ENCODE peak calls at places on chromosome 6, in seven cellular contexts. G is prostate gland, Y is fibroblast of lung, R is PC-3, J is psoas muscle, O is spleen, H is GM23248. K is an unnamed sample.

GRCh38 chr6:111477481-111477938 is 5.5 kb downstream of the REV3L start:
- DNase-seq in J (no peak), R (no peak), H (peak; percentile 41), G (no peak), O (no peak), Y (no peak), K (no peak)

GRCh38 chr6:65706436-65706835 is 590 bp downstream of the EYS start:
- DNase-seq in J (no peak), G (no peak), O (no peak), R (no peak), Y (no peak), H (no peak), K (no peak)

GRCh38 chr6:34511923-34512737 is 44.0 kb downstream of the SPDEF start:
- DNase-seq in G (no peak), Y (no peak), O (peak; percentile 46), R (no peak), H (no peak), J (peak; percentile 42), K (no peak)

GRCh38 chr6:16846399-16846778 is 85.1 kb upstream of the ATXN1 start:
- DNase-seq in J (no peak), R (no peak), G (no peak), H (no peak), Y (no peak), O (no peak), K (no peak)

GRCh38 chr6:148760568-148761531 is 14.0 kb downstream of the UST start:
- DNase-seq in O (peak; percentile 92), G (peak; percentile 36), R (no peak), J (peak; percentile 91), Y (peak; percentile 96), H (peak; percentile 92), K (no peak)

GRCh38 chr6:169167581-169168301 is 85.9 kb downstream of the THBS2 start:
- DNase-seq in H (no peak), J (no peak), Y (peak; percentile 95), R (no peak), G (no peak), O (no peak), K (no peak)

GRCh38 chr6:157990321-157991066 is 8.8 kb downstream of the SYNJ2 start:
- DNase-seq in Y (no peak), G (no peak), J (no peak), O (peak; percentile 74), H (no peak), R (no peak), K (no peak)

GRCh38 chr6:168052291-168052891 is 26.6 kb downstream of the FRMD1 start:
- DNase-seq in Y (no peak), H (no peak), J (no peak), O (peak; percentile 85), R (peak; percentile 6), G (no peak), K (no peak)

GRCh38 chr6:13413466-13413862 is 73.9 kb downstream of the GFOD1 start:
- DNase-seq in H (peak; percentile 67), J (peak; percentile 56), R (no peak), Y (peak; percentile 75), O (no peak), G (no peak), K (no peak)

GRCh38 chr6:43467752-43468151 is 9.6 kb upstream of the TJAP1 start:
- DNase-seq in O (no peak), R (no peak), Y (no peak), G (no peak), J (no peak), H (no peak), K (no peak)

GRCh38 chr6:170167657-170168159 is 123.2 kb downstream of the DLL1 start:
- DNase-seq in G (no peak), J (peak; percentile 58), R (no peak), Y (no peak), O (peak; percentile 65), H (no peak), K (no peak)

GRCh38 chr6:10166031-10166430 is 248.8 kb downstream of the TFAP2A start:
- DNase-seq in J (no peak), Y (no peak), H (no peak), O (no peak), R (no peak), G (no peak), K (no peak)

GRCh38 chr6:128167552-128167951 is 266.7 kb upstream of the THEMIS start:
- DNase-seq in Y (no peak), H (peak; percentile 16), J (no peak), G (no peak), O (no peak), R (peak; percentile 25), K (no peak)

GRCh38 chr6:88823998-88824397 is 139.4 kb downstream of the RNGTT start:
- DNase-seq in J (no peak), Y (peak; percentile 32), O (no peak), G (no peak), H (peak; percentile 59), R (peak; percentile 76), K (no peak)

GRCh38 chr6:25315194-25315593 is 36.0 kb downstream of the CARMIL1 start:
- DNase-seq in O (no peak), Y (no peak), H (no peak), G (no peak), J (no peak), R (no peak), K (no peak)

GRCh38 chr6:88835210-88835609 is 128.2 kb downstream of the RNGTT start:
- DNase-seq in J (no peak), H (no peak), R (no peak), Y (no peak), O (no peak), G (no peak), K (no peak)

GRCh38 chr6:33987531-33988021 is 158.3 kb downstream of the GRM4 start:
- DNase-seq in Y (no peak), J (no peak), H (no peak), O (peak; percentile 39), G (peak; percentile 26), R (peak; percentile 55), K (no peak)

GRCh38 chr6:17894191-17894590 is 93.2 kb downstream of the KIF13A start:
- DNase-seq in O (no peak), J (no peak), H (no peak), Y (no peak), G (no peak), R (no peak), K (no peak)

GRCh38 chr6:4979426-4979825 is 24.4 kb downstream of the RPP40 start:
- DNase-seq in R (no peak), H (peak; percentile 21), G (no peak), O (no peak), J (no peak), Y (no peak), K (no peak)

GRCh38 chr6:106184629-106185028 is 98.5 kb downstream of the PRDM1 start:
- DNase-seq in J (no peak), O (no peak), G (no peak), R (no peak), H (no peak), Y (no peak), K (no peak)

GRCh38 chr6:132934496-132934895 is 120.1 kb downstream of the RPS12 start:
- DNase-seq in J (no peak), O (no peak), R (no peak), H (peak; percentile 56), G (no peak), Y (peak; percentile 22), K (no peak)

GRCh38 chr6:87881342-87881895 is 166.2 kb upstream of the SPACA1 start:
- DNase-seq in R (no peak), J (no peak), H (no peak), O (no peak), Y (no peak), G (no peak), K (no peak)

GRCh38 chr6:19301980-19302379 is 535.2 kb upstream of the ID4 start:
- DNase-seq in J (no peak), R (peak; percentile 81), H (peak; percentile 85), Y (peak; percentile 59), O (no peak), G (no peak), K (no peak)

GRCh38 chr6:26196846-26197683 is 109.8 kb downstream of the HFE start:
- DNase-seq in O (peak; percentile 93), G (peak; percentile 91), H (peak; percentile 89), R (peak; percentile 93), Y (peak; percentile 96), J (peak; percentile 66), K (no peak)

GRCh38 chr6:46949662-46950280 is 28.0 kb upstream of the ADGRF5 start:
- DNase-seq in H (no peak), Y (no peak), G (no peak), O (no peak), J (peak; percentile 77), R (no peak), K (no peak)

GRCh38 chr6:36495086-36495485 is 52.2 kb downstream of the STK38 start:
- DNase-seq in O (no peak), Y (no peak), G (no peak), J (no peak), R (no peak), H (no peak), K (no peak)
- H3K27ac ChIP-seq in O (no peak overlapping the region), Y (no peak overlapping the region), G (no peak overlapping the region), J (no peak overlapping the region), R (no peak overlapping the region), H (no peak overlapping the region), K (no peak overlapping the region)

DNA sequence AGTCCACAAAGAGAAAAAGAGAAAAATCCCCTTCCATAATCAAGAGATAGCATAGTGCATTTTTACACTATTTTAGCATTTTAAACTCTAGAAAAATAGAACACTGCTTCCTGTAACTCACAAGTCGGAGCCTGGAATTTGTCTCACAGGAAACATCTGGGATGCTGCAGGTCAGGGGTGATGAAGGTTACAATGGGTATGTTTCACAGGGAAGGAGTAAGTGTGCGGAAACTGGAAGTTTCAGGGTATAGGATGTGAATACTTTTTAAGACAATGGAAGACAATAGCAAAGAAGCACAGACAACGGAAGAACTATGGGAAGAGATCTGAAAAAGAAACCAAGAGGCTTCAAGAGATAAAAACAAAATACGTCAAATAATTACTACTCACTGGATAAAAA is 361.0 kb upstream of the MARCKS start:
- DNase-seq in R (no peak), J (no peak), O (no peak), H (no peak), Y (no peak), G (no peak), K (no peak)
- H3K27ac ChIP-seq in R (no peak overlapping the region), J (no peak overlapping the region), O (no peak overlapping the region), H (no peak overlapping the region), Y (no peak overlapping the region), G (no peak overlapping the region), K (peak overlapping the region; percentile 60)

DNA sequence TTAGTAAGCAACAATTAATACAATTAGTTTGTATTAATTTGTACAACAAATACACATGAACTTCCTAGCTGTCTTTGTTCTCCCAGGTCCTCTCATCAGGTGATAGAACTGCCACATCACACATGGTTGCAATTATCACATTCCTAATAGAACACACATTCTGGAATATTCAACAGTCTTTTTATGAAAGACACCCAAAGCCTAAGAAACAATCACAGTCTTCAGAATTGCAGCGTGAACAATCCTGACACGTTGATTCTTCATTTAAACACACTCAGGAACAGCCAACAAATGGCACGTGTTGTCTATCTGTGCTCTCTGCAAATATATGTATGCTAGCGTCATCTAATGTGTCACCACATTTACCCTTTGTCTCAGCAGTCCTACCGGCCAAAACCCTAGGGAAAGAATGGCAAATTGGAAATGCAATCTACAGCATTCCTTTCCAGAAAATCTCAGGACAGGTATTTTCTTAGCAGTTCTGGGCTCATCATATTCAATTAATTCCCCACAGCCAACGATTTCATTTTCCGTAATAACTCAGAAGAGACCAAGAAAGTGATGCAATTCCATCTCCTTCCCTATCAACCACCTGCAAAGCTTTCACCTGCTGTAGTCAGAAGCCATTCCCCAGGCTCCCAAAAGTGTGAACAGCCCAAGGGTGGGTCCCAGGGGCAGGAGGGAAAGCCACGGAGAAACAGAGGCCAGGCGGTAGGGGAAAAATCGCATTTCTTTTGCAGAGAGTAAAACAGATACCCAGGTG is 280.3 kb upstream of the JARID2 start:
- DNase-seq in H (peak; percentile 64), O (no peak), R (no peak), J (no peak), G (no peak), Y (no peak), K (no peak)
- H3K27ac ChIP-seq in H (no peak overlapping the region), O (no peak overlapping the region), R (no peak overlapping the region), J (no peak overlapping the region), G (no peak overlapping the region), Y (no peak overlapping the region), K (no peak overlapping the region)

GRCh38 chr6:48486373-48486772 is 375.4 kb upstream of the PTCHD4 start:
- DNase-seq in J (no peak), G (no peak), R (no peak), O (no peak), H (no peak), Y (no peak), K (no peak)
- H3K27ac ChIP-seq in J (no peak overlapping the region), G (no peak overlapping the region), R (no peak overlapping the region), O (no peak overlapping the region), H (no peak overlapping the region), Y (no peak overlapping the region), K (no peak overlapping the region)

K was measured in epithelial cell of prostate.